ENCODE peak calls at places on chromosomes 16 and 17, in five cellular contexts. D is immature natural killer cell, I is fibroblast of the aortic adventitia, O is islet precursor cell, Z is AG04450. E is an unnamed sample.

GRCh38 chr16:83113811-83114210 is 487.0 kb downstream of the CDH13 start:
- DNase-seq in D (no peak), I (no peak), O (no peak), Z (peak; percentile 33), E (no peak)

GRCh38 chr16:11024333-11025053 is 80.1 kb downstream of the CLEC16A start:
- DNase-seq in D (no peak), I (no peak), O (peak; percentile 92), Z (no peak), E (no peak)

GRCh38 chr16:88610080-88610479 is 28.3 kb upstream of the IL17C start:
- DNase-seq in D (no peak), I (no peak), O (no peak), Z (no peak), E (peak; percentile 33)

GRCh38 chr16:30837904-30838303 is 50.9 kb upstream of the ZNF629 start:
- DNase-seq in D (no peak), I (peak; percentile 13), O (peak; percentile 89), Z (no peak), E (peak; percentile 90)

GRCh38 chr17:77644981-77645380 is 313.5 kb upstream of the TNRC6C start:
- DNase-seq in D (peak; percentile 33), I (no peak), O (peak; percentile 57), Z (no peak), E (peak; percentile 50)

GRCh38 chr17:61724777-61725176 is 133.8 kb upstream of the NACA2 start:
- DNase-seq in D (no peak), I (no peak), O (no peak), Z (no peak), E (no peak)

GRCh38 chr17:7842950-7843535 is 9.0 kb downstream of the KDM6B start:
- DNase-seq in D (no peak), I (peak; percentile 87), O (peak; percentile 89), Z (peak; percentile 75), E (peak; percentile 68)

GRCh38 chr17:9211133-9211765 is 189.9 kb downstream of the NTN1 start:
- DNase-seq in D (no peak), I (no peak), O (peak; percentile 69), Z (no peak), E (peak; percentile 72)

GRCh38 chr16:51818342-51818944 is 667.4 kb upstream of the SALL1 start:
- DNase-seq in D (no peak), I (peak; percentile 74), O (peak; percentile 72), Z (peak; percentile 44), E (peak; percentile 68)

GRCh38 chr16:54517181-54517580 is 230.6 kb upstream of the IRX3 start:
- DNase-seq in D (no peak), I (no peak), O (no peak), Z (no peak), E (no peak)

GRCh38 chr16:53055603-53056527 is 1.1 kb downstream of the CHD9 start:
- DNase-seq in D (no peak), I (peak; percentile 84), O (peak; percentile 93), Z (peak; percentile 21), E (peak; percentile 86)

GRCh38 chr16:71567931-71568330 is 9.0 kb downstream of the TAT start:
- DNase-seq in D (no peak), I (no peak), O (no peak), Z (no peak), E (no peak)

GRCh38 chr16:29743827-29744531 is 1.8 kb downstream of the C16orf54 start:
- DNase-seq in D (peak; percentile 48), I (no peak), O (no peak), Z (no peak), E (no peak)

GRCh38 chr17:15143524-15143923 is 121.6 kb downstream of the PMP22 start:
- DNase-seq in D (no peak), I (no peak), O (no peak), Z (no peak), E (no peak)

GRCh38 chr16:17921357-17921978 is 415.1 kb downstream of the NPIPA8 start:
- DNase-seq in D (peak; percentile 39), I (peak; percentile 7), O (peak; percentile 65), Z (no peak), E (peak; percentile 83)

GRCh38 chr17:17395246-17395802 is 81.5 kb upstream of the MED9 start:
- DNase-seq in D (no peak), I (no peak), O (no peak), Z (no peak), E (no peak)

GRCh38 chr16:18983565-18984424 is at the start of gene TMC7:
- DNase-seq in D (no peak), I (peak; percentile 81), O (peak; percentile 96), Z (peak; percentile 50), E (peak; percentile 95)

GRCh38 chr16:55647798-55648197 is 8.0 kb upstream of the SLC6A2 start:
- DNase-seq in D (no peak), I (no peak), O (no peak), Z (no peak), E (no peak)

GRCh38 chr17:81422776-81423697 is 27.8 kb downstream of the BAHCC1 start:
- DNase-seq in D (no peak), I (peak; percentile 96), O (peak; percentile 99), Z (peak; percentile 78), E (peak; percentile 72)

GRCh38 chr16:15829460-15829859 is 27.4 kb downstream of the MYH11 start:
- DNase-seq in D (no peak), I (peak; percentile 25), O (no peak), Z (peak; percentile 44), E (peak; percentile 33)

GRCh38 chr17:48997103-48997826 is at the start of gene IGF2BP1:
- DNase-seq in D (peak; percentile 29), I (peak; percentile 43), O (peak; percentile 96), Z (no peak), E (peak; percentile 90)

GRCh38 chr16:85908444-85908843 is 9.5 kb downstream of the IRF8 start:
- DNase-seq in D (no peak), I (no peak), O (no peak), Z (no peak), E (no peak)

GRCh38 chr16:50268352-50268751 is 2.0 kb downstream of the ADCY7 start:
- DNase-seq in D (no peak), I (no peak), O (no peak), Z (no peak), E (no peak)

GRCh38 chr17:45789874-45790273 is 5.8 kb downstream of the CRHR1 start:
- DNase-seq in D (no peak), I (no peak), O (no peak), Z (no peak), E (no peak)

GRCh38 chr16:29170393-29171239 is 185.8 kb downstream of the LAT start:
- DNase-seq in D (no peak), I (no peak), O (no peak), Z (no peak), E (no peak)

GRCh38 chr17:37255434-37255833 is 120.4 kb upstream of the C17orf78 start:
- DNase-seq in D (no peak), I (no peak), O (no peak), Z (no peak), E (no peak)

GRCh38 chr16:58148099-58148498 is 18.9 kb upstream of the CFAP20 start:
- DNase-seq in D (no peak), I (no peak), O (peak; percentile 37), Z (no peak), E (no peak)

GRCh38 chr17:67200727-67201301 is 44.2 kb downstream of the HELZ start:
- DNase-seq in D (no peak), I (no peak), O (no peak), Z (no peak), E (no peak)

GRCh38 chr16:89484923-89485679 is 5.3 kb downstream of the ANKRD11 start:
- DNase-seq in D (peak; percentile 38), I (no peak), O (peak; percentile 54), Z (no peak), E (no peak)

GRCh38 chr17:13086142-13086769 is 68.4 kb upstream of the ELAC2 start:
- DNase-seq in D (no peak), I (peak; percentile 97), O (peak; percentile 43), Z (no peak), E (no peak)

GRCh38 chr17:59401725-59402124 is 70.3 kb downstream of the YPEL2 start:
- DNase-seq in D (no peak), I (no peak), O (no peak), Z (no peak), E (no peak)

GRCh38 chr16:75264999-75265910 is 13.8 kb upstream of the BCAR1 start:
- DNase-seq in D (no peak), I (no peak), O (peak; percentile 64), Z (no peak), E (no peak)

GRCh38 chr17:42010898-42011516 is 6.2 kb downstream of the DNAJC7 start:
- DNase-seq in D (no peak), I (peak; percentile 59), O (no peak), Z (no peak), E (peak; percentile 34)

GRCh38 chr16:54926166-54926838 is 4.4 kb upstream of the IRX5 start:
- DNase-seq in D (no peak), I (peak; percentile 65), O (no peak), Z (no peak), E (no peak)

GRCh38 chr17:57707892-57708291 is 37.2 kb downstream of the CCDC182 start:
- DNase-seq in D (no peak), I (no peak), O (peak; percentile 88), Z (no peak), E (peak; percentile 62)

GRCh38 chr17:41060052-41060604 is at the start of gene KRTAP2-3:
- DNase-seq in D (no peak), I (peak; percentile 88), O (peak; percentile 93), Z (peak; percentile 87), E (no peak)

GRCh38 chr17:35577826-35578194 is 561 bp downstream of the PEX12 start:
- DNase-seq in D (no peak), I (peak; percentile 16), O (no peak), Z (no peak), E (no peak)

GRCh38 chr17:41724476-41725030 is 9.9 kb downstream of the HAP1 start:
- DNase-seq in D (no peak), I (no peak), O (no peak), Z (no peak), E (no peak)

E was measured in ELF-1.